ENCODE peak calls at places on chromosomes 16 and 17, in six cellular contexts. E, A, X, L, U and V are unnamed samples.

GRCh38 chr17:68403122-68403521 is 54.2 kb downstream of the WIPI1 start:
- DNase-seq in E (no peak), A (no peak), X (no peak), L (no peak), U (no peak), V (no peak)

GRCh38 chr16:89009343-89010209 is 32.6 kb upstream of the CBFA2T3 start:
- DNase-seq in E (no peak), A (peak; percentile 9), X (peak; percentile 49), L (peak; percentile 67), U (peak; percentile 65), V (peak; percentile 56)

GRCh38 chr17:9900744-9901143 is 4.3 kb downstream of the RCVRN start:
- DNase-seq in E (peak; percentile 56), A (peak; percentile 83), X (peak; percentile 83), L (no peak), U (no peak), V (no peak)

GRCh38 chr16:80122155-80122554 is 418.6 kb upstream of the DYNLRB2 start:
- DNase-seq in E (no peak), A (peak; percentile 33), X (no peak), L (no peak), U (no peak), V (no peak)

GRCh38 chr16:87978127-87978526 is 26.9 kb downstream of the BANP start:
- DNase-seq in E (no peak), A (no peak), X (no peak), L (no peak), U (no peak), V (no peak)

GRCh38 chr16:87806246-87806607 is 40.4 kb upstream of the KLHDC4 start:
- DNase-seq in E (peak; percentile 54), A (peak; percentile 42), X (peak; percentile 91), L (no peak), U (no peak), V (no peak)

GRCh38 chr16:58339452-58339938 is 44.7 kb upstream of the PRSS54 start:
- DNase-seq in E (no peak), A (peak; percentile 52), X (peak; percentile 14), L (no peak), U (no peak), V (peak; percentile 67)

GRCh38 chr17:73346763-73347162 is 35.0 kb upstream of the CDC42EP4 start:
- DNase-seq in E (no peak), A (no peak), X (no peak), L (no peak), U (no peak), V (no peak)

GRCh38 chr16:31323959-31324629 is 30.9 kb upstream of the ITGAX start:
- DNase-seq in E (no peak), A (no peak), X (no peak), L (no peak), U (no peak), V (no peak)

GRCh38 chr16:81678326-81679095 is 100.6 kb upstream of the PLCG2 start:
- DNase-seq in E (no peak), A (no peak), X (no peak), L (no peak), U (no peak), V (no peak)

GRCh38 chr17:20999044-20999573 is 43.7 kb downstream of the USP22 start:
- DNase-seq in E (no peak), A (no peak), X (no peak), L (no peak), U (no peak), V (peak; percentile 41)

GRCh38 chr17:2547176-2547575 is 35.5 kb upstream of the METTL16 start:
- DNase-seq in E (peak; percentile 7), A (no peak), X (peak; percentile 33), L (no peak), U (no peak), V (no peak)

GRCh38 chr17:20981046-20981920 is 61.5 kb downstream of the USP22 start:
- DNase-seq in E (no peak), A (no peak), X (no peak), L (no peak), U (peak; percentile 37), V (no peak)

GRCh38 chr17:42512733-42513251 is 23.2 kb upstream of the NAGLU start:
- DNase-seq in E (peak; percentile 56), A (no peak), X (peak; percentile 75), L (no peak), U (no peak), V (no peak)

GRCh38 chr17:10875984-10876555 is 38.2 kb upstream of the PIRT start:
- DNase-seq in E (peak; percentile 17), A (peak; percentile 12), X (peak; percentile 68), L (peak; percentile 52), U (peak; percentile 88), V (peak; percentile 84)

GRCh38 chr17:68290268-68290954 is 516 bp downstream of the SLC16A6 start:
- DNase-seq in E (no peak), A (peak; percentile 36), X (peak; percentile 56), L (no peak), U (peak; percentile 71), V (peak; percentile 65)

GRCh38 chr16:82627811-82628339 is 1.1 kb downstream of the CDH13 start:
- DNase-seq in E (peak; percentile 26), A (peak; percentile 47), X (no peak), L (no peak), U (no peak), V (peak; percentile 43)

GRCh38 chr17:19546289-19547065 is 12.8 kb downstream of the SLC47A1 start:
- DNase-seq in E (no peak), A (no peak), X (peak; percentile 2), L (no peak), U (no peak), V (no peak)

GRCh38 chr17:52158450-52159042 is at the start of gene CA10:
- DNase-seq in E (no peak), A (no peak), X (no peak), L (peak; percentile 43), U (peak; percentile 81), V (peak; percentile 91)
- H4K91ac ChIP-seq in E (no peak within 1 kb of the TSS), A (no peak within 1 kb of the TSS), X (no peak within 1 kb of the TSS), L (no peak within 1 kb of the TSS), U (no peak within 1 kb of the TSS), V (no peak within 1 kb of the TSS)

GRCh38 chr16:84504420-84505248 is at the start of gene MEAK7:
- DNase-seq in E (peak; percentile 98), A (peak; percentile 99), X (peak; percentile 100), L (peak; percentile 98), U (peak; percentile 100), V (peak; percentile 98)
- H4K91ac ChIP-seq in E (peak within 1 kb of the TSS; percentile 95), A (peak within 1 kb of the TSS; percentile 90), X (peak within 1 kb of the TSS; percentile 96), L (no peak within 1 kb of the TSS), U (peak within 1 kb of the TSS; percentile 84), V (no peak within 1 kb of the TSS)

DNA sequence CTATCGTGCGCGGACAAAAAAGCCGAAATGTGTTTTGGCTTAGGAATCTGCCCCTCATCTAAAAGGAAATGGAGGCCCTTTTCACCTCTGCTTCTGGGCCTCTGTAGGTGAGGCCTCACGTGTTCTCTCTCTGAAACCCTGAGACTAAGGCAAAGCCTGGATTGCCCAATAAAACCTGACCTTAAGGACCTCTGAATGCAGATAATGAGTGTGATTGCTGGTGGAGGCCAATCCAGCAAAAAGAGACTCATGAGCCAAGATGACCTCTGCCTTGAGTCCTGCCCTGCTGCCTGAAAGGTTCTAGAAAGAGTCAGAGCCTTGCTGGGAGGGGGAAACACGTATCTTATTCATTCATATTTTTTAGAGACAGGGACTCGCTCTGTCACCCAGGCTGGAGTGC is 44.5 kb upstream of the ABR start:
- DNase-seq in E (no peak), A (no peak), X (peak; percentile 91), L (no peak), U (no peak), V (no peak)
- H4K91ac ChIP-seq in E (no peak overlapping the region), A (no peak overlapping the region), X (no peak overlapping the region), L (no peak overlapping the region), U (no peak overlapping the region), V (no peak overlapping the region)

DNA sequence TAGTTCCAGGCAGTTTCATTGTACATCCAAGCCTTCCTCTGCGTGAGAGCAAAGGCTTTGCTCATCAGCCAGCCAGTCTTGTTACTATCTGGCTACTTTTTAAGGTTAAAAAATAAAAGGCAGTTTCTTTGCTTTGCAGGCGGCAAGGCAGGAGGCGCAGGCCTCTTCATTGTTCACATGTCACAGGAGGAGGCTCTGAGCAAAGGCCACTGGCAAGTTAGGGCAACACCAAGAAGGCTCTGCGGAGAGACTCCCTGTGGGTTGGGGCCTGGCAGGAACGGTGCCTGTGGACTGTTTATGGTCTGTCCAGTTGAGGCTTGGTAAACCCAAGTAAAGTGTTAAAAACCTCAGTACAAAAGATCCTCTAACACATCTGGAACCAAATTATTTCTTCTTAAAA is 3.9 kb upstream of the NT5C start:
- DNase-seq in E (no peak), A (no peak), X (no peak), L (no peak), U (no peak), V (no peak)
- H4K91ac ChIP-seq in E (no peak overlapping the region), A (no peak overlapping the region), X (no peak overlapping the region), L (no peak overlapping the region), U (no peak overlapping the region), V (no peak overlapping the region)

DNA sequence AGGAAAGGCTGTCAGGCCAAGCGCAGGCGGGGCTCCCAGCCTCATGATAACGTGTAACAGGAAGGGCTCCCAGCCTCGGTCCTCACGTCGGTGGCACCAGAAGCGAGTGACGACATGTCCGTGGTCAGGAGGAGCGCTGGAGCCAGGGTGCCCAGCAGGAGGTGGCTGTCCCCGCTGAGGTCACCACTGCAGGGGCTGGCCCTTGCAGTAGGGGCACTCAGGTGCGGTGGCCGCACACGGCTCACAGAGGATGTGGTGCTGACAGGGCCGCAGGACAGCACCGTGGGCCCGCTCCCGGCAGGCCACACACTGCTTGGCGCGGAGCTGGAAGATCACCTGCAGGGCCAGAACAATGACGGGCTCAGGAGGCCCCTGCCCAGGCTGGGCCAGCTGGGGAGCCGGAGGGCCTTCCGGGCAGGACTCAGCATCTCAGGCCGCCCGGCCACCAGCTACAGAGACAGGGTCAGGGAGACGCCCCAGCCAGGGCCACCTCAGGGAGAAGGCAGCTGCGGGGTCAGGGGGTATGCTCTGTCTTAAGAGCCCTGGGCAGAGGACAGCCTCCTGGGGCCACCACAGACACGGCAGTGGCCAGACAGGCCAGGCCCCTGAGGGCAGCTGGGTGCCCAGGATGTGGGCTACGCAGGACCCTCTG is 14.5 kb downstream of the GNPTG start:
- DNase-seq in E (no peak), A (no peak), X (no peak), L (no peak), U (no peak), V (no peak)
- H4K91ac ChIP-seq in E (no peak overlapping the region), A (peak overlapping the region; percentile 48), X (no peak overlapping the region), L (no peak overlapping the region), U (no peak overlapping the region), V (no peak overlapping the region)

GRCh38 chr17:56292628-56293027 is 139.4 kb downstream of the ANKFN1 start:
- DNase-seq in E (no peak), A (no peak), X (no peak), L (no peak), U (no peak), V (no peak)

GRCh38 chr17:56292010-56292409 is 138.7 kb downstream of the ANKFN1 start:
- DNase-seq in E (peak; percentile 77), A (no peak), X (no peak), L (no peak), U (no peak), V (no peak)

GRCh38 chr17:56300191-56300590 is 146.9 kb downstream of the ANKFN1 start:
- DNase-seq in E (no peak), A (no peak), X (no peak), L (no peak), U (no peak), V (no peak)

GRCh38 chr17:56291226-56291805 is 138.0 kb downstream of the ANKFN1 start:
- DNase-seq in E (peak; percentile 34), A (no peak), X (no peak), L (no peak), U (no peak), V (no peak)

GRCh38 chr17:56297142-56297541 is 143.9 kb downstream of the ANKFN1 start:
- DNase-seq in E (peak; percentile 62), A (no peak), X (no peak), L (no peak), U (no peak), V (peak; percentile 39)
- H4K91ac ChIP-seq in E (peak overlapping the region; percentile 57), A (no peak overlapping the region), X (no peak overlapping the region), L (no peak overlapping the region), U (no peak overlapping the region), V (no peak overlapping the region)